ENCODE peak calls at places on chromosomes 7 and 10, in five cellular contexts. X is left lung, Y is left colon, U is EL, B is non-pigmented ciliary epithelial cell. J is an unnamed sample.

GRCh38 chr10:109866995-109867635 is 56.2 kb downstream of the XPNPEP1 start:
- DNase-seq in X (no peak), Y (no peak), U (peak; percentile 17), B (no peak), J (no peak)

GRCh38 chr10:46516660-46517416 is 39.6 kb downstream of the GPRIN2 start:
- DNase-seq in X (peak; percentile 24), Y (peak; percentile 6), U (peak; percentile 87), B (peak; percentile 74), J (no peak)

GRCh38 chr7:155683098-155683497 is 38.6 kb downstream of the RBM33 start:
- DNase-seq in X (no peak), Y (no peak), U (no peak), B (no peak), J (no peak)

GRCh38 chr10:44824607-44825006 is 86.5 kb upstream of the TMEM72 start:
- DNase-seq in X (no peak), Y (no peak), U (no peak), B (no peak), J (no peak)

GRCh38 chr10:51832652-51833383 is 133.4 kb upstream of the CSTF2T start:
- DNase-seq in X (no peak), Y (no peak), U (peak; percentile 32), B (peak; percentile 76), J (peak; percentile 65)

GRCh38 chr10:118459642-118460193 is 117.6 kb upstream of the FAM204A start:
- DNase-seq in X (peak; percentile 37), Y (peak; percentile 69), U (peak; percentile 63), B (peak; percentile 27), J (peak; percentile 67)

GRCh38 chr7:24419527-24419926 is 135.5 kb downstream of the NPY start:
- DNase-seq in X (no peak), Y (no peak), U (no peak), B (no peak), J (no peak)

GRCh38 chr10:88999629-89000028 is 9.0 kb downstream of the FAS start:
- DNase-seq in X (no peak), Y (no peak), U (no peak), B (no peak), J (no peak)

GRCh38 chr10:118944959-118945622 is 84.4 kb upstream of the NANOS1 start:
- DNase-seq in X (no peak), Y (no peak), U (no peak), B (no peak), J (no peak)

GRCh38 chr7:20439786-20440185 is 109.1 kb downstream of the ITGB8 start:
- DNase-seq in X (no peak), Y (no peak), U (no peak), B (no peak), J (no peak)

GRCh38 chr7:127819975-127820778 is 168.2 kb downstream of the SND1 start:
- DNase-seq in X (no peak), Y (no peak), U (peak; percentile 58), B (peak; percentile 47), J (no peak)

GRCh38 chr10:75091173-75091572 is 20.3 kb upstream of the SAMD8 start:
- DNase-seq in X (no peak), Y (no peak), U (no peak), B (no peak), J (no peak)

GRCh38 chr10:69451784-69452251 is 553 bp downstream of the TSPAN15 start:
- DNase-seq in X (peak; percentile 70), Y (peak; percentile 88), U (no peak), B (no peak), J (no peak)

GRCh38 chr10:36888925-36889573 is 236.3 kb upstream of the ANKRD30A start:
- DNase-seq in X (no peak), Y (peak; percentile 20), U (peak; percentile 14), B (no peak), J (peak; percentile 28)

GRCh38 chr7:4006687-4007086 is 675.4 kb upstream of the FOXK1 start:
- DNase-seq in X (no peak), Y (no peak), U (no peak), B (no peak), J (no peak)

GRCh38 chr7:98568891-98569290 is 48.2 kb upstream of the NPTX2 start:
- DNase-seq in X (no peak), Y (no peak), U (no peak), B (no peak), J (no peak)

GRCh38 chr10:7606977-7607404 is 59.8 kb downstream of the ITIH5 start:
- DNase-seq in X (no peak), Y (no peak), U (no peak), B (no peak), J (no peak)

GRCh38 chr7:44277851-44278250 is 47.5 kb downstream of the CAMK2B start:
- DNase-seq in X (no peak), Y (no peak), U (peak; percentile 32), B (no peak), J (no peak)

GRCh38 chr10:132974249-132974796 is 32.0 kb upstream of the CFAP46 start:
- DNase-seq in X (peak; percentile 27), Y (no peak), U (no peak), B (no peak), J (no peak)

GRCh38 chr10:73589538-73590126 is 1.5 kb downstream of the USP54 start:
- DNase-seq in X (no peak), Y (no peak), U (peak; percentile 19), B (no peak), J (no peak)

GRCh38 chr10:77403761-77404160 is 233.8 kb downstream of the KCNMA1 start:
- DNase-seq in X (no peak), Y (no peak), U (no peak), B (no peak), J (no peak)

GRCh38 chr7:92766461-92767003 is 69.8 kb downstream of the CDK6 start:
- DNase-seq in X (no peak), Y (no peak), U (peak; percentile 36), B (no peak), J (peak; percentile 52)

GRCh38 chr10:35339946-35340345 is 3.6 kb downstream of the CCNY start:
- DNase-seq in X (no peak), Y (no peak), U (peak; percentile 14), B (no peak), J (no peak)

GRCh38 chr7:108815815-108816214 is 246.1 kb downstream of the DNAJB9 start:
- DNase-seq in X (no peak), Y (no peak), U (no peak), B (no peak), J (no peak)

J was measured in NCI-H460.